ENCODE peak calls at places on chromosomes 16 and 17, in eight cellular contexts. J, H, Z, C, E, I, B and D are unnamed samples.

GRCh38 chr17:80510132-80510531 is 33.7 kb upstream of the NPTX1 start:
- DNase-seq in I (no peak), Z (no peak), B (no peak), C (no peak), J (no peak), H (no peak), E (no peak), D (no peak)

GRCh38 chr17:74775409-74776043 is 619 bp downstream of the NAT9 start:
- DNase-seq in Z (no peak), E (no peak), I (no peak), C (no peak), B (no peak), J (no peak), H (no peak), D (no peak)

GRCh38 chr17:73309727-73310555 is 1.9 kb downstream of the CDC42EP4 start:
- DNase-seq in E (peak), J (peak), C (no peak), Z (peak), I (peak), H (no peak), B (no peak), D (no peak)

GRCh38 chr17:28388106-28388505 is 16.6 kb downstream of the SARM1 start:
- DNase-seq in B (peak), C (no peak), I (no peak), E (no peak), H (no peak), J (no peak), Z (no peak), D (no peak)

GRCh38 chr16:47523342-47524006 is 62.3 kb downstream of the PHKB start:
- DNase-seq in C (peak), B (no peak), I (no peak), Z (no peak), E (no peak), J (no peak), H (no peak), D (no peak)

GRCh38 chr16:84497418-84497817 is 7.0 kb downstream of the MEAK7 start:
- DNase-seq in Z (peak), I (no peak), C (no peak), H (no peak), E (no peak), J (no peak), B (peak), D (no peak)

GRCh38 chr17:61406871-61407210 is 7.2 kb downstream of the TBX2 start:
- DNase-seq in I (no peak), H (no peak), B (no peak), C (no peak), J (no peak), Z (no peak), E (no peak), D (no peak)

GRCh38 chr16:13186813-13187212 is 285.4 kb downstream of the SHISA9 start:
- DNase-seq in C (peak), B (no peak), E (no peak), Z (no peak), J (no peak), I (peak), H (no peak), D (no peak)

GRCh38 chr17:68318103-68318991 is 27.1 kb downstream of the ARSG start:
- DNase-seq in Z (no peak), I (peak), C (peak), E (no peak), H (no peak), J (no peak), B (no peak), D (no peak)

GRCh38 chr17:81412490-81413093 is 17.3 kb downstream of the BAHCC1 start:
- DNase-seq in Z (no peak), J (peak), B (peak), I (no peak), E (no peak), C (no peak), H (peak), D (no peak)

GRCh38 chr16:86924537-86924936 is 346.2 kb downstream of the FOXL1 start:
- DNase-seq in C (peak), J (no peak), H (no peak), I (no peak), Z (no peak), E (no peak), B (no peak), D (no peak)

GRCh38 chr16:12191102-12191501 is 214.6 kb downstream of the SNX29 start:
- DNase-seq in E (no peak), C (no peak), I (no peak), Z (no peak), B (no peak), H (no peak), J (no peak), D (no peak)

GRCh38 chr17:72117748-72118587 is 2.9 kb upstream of the SOX9 start:
- DNase-seq in Z (no peak), C (no peak), H (no peak), B (no peak), E (peak), I (peak), J (no peak), D (no peak)

GRCh38 chr17:17152385-17152784 is 53.7 kb downstream of the PLD6 start:
- DNase-seq in C (no peak), H (no peak), E (peak), B (no peak), J (peak), Z (no peak), I (no peak), D (no peak)

GRCh38 chr16:17853958-17854357 is 383.2 kb upstream of the XYLT1 start:
- DNase-seq in J (no peak), B (no peak), I (no peak), Z (no peak), E (no peak), H (no peak), C (no peak), D (no peak)

GRCh38 chr16:84495506-84495905 is 9.0 kb downstream of the MEAK7 start:
- DNase-seq in B (no peak), H (no peak), J (no peak), I (no peak), Z (peak), E (no peak), C (no peak), D (no peak)

GRCh38 chr16:57735755-57736418 is at the start of gene KATNB1:
- DNase-seq in Z (no peak), H (no peak), C (no peak), I (no peak), J (no peak), B (no peak), E (no peak), D (no peak)

GRCh38 chr17:60435244-60436170 is 13.2 kb downstream of the CHCT1 start:
- DNase-seq in I (peak), H (peak), B (peak), Z (peak), C (peak), E (peak), J (peak), D (peak)

GRCh38 chr16:73418051-73418450 is 370.1 kb upstream of the ZFHX3 start:
- DNase-seq in I (no peak), H (no peak), J (no peak), Z (no peak), C (no peak), E (no peak), B (no peak), D (no peak)

GRCh38 chr17:50593321-50593720 is 32.8 kb downstream of the CACNA1G start:
- DNase-seq in C (no peak), H (no peak), B (no peak), J (peak), E (peak), Z (no peak), I (peak), D (peak)

GRCh38 chr16:31192856-31193642 is 9.5 kb downstream of the PYCARD start:
- DNase-seq in J (no peak), E (no peak), C (no peak), I (no peak), H (no peak), Z (no peak), B (no peak), D (no peak)
- TF ChIP-seq POLR2A in J (no peak), E (no peak), C (no peak), I (no peak), H (no peak), Z (no peak), B (no peak), D (no peak)

GRCh38 chr16:19084139-19084538 is 16.7 kb downstream of the COQ7 start:
- DNase-seq in H (no peak), Z (no peak), C (no peak), I (no peak), E (no peak), J (no peak), B (no peak), D (no peak)
- H3K4me3 ChIP-seq in H (no peak), Z (no peak), C (no peak), I (no peak), E (no peak), J (no peak), B (no peak), D (no peak)

DNA sequence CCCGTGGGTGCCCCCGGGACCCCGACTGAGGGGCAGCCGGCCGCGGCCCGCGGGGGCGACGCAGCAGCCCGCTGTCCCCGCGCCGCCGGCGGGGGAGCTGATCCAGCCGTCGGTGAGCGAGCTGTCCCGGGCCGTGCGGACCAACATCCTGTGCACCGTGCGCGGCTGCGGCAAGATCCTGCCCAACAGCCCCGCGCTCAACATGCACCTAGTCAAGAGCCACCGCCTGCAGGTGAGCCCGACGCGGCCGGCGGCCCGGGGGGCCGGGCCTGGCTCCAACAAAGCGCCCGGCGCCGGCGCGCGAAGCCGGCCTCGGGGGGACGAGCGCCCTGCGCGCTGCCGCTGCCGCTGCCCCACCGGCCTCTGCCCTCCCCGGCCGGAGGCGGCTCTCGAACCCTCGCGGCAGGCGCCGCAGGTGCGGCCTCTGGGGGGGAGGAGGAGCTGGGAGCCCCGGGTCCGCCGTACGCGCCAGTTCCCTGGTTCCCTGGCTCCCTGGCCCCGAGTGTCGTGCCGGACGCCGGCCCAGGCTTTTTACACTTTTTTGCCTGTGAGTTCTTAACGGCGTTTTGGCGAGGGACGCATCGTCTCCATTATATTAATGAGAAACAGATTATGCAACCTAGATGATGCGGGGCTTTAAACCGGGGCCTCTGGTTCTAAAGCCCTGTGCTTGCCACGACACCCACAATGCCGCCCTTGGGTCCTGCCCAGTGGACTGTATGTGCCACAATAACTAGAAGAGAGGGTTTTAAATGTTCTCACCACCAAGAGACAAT is 521 bp downstream of the ATMIN start:
- DNase-seq in Z (peak), B (no peak), J (peak), I (peak), C (peak), H (no peak), E (peak), D (peak)
- TF ChIP-seq POLR2A in Z (no peak), B (no peak), J (no peak), I (no peak), C (no peak), H (no peak), E (no peak), D (no peak)

DNA sequence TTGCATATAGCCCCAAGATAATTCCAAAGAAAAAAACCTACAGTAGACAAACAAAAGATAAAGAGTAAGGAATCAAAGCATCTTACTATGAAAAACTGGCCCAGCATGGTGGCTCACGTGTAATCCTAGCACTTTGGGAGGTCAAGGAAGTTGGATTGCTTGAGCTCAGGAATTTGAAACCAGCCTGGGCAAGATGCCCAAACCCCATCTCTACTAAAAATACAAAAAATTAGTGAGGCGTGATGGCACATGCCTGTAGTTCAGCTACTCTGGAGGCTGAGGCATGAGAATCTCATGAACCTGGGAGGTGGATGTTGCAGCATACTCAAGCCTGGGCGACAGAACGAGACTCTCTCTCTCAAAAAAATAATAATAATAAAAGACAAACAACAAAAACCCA is 764.7 kb upstream of the KIF2B start:
- DNase-seq in J (no peak), B (no peak), H (no peak), Z (no peak), I (no peak), C (no peak), E (peak), D (no peak)
- H3K4me3 ChIP-seq in J (no peak), B (no peak), H (no peak), Z (no peak), I (no peak), C (no peak), E (no peak), D (no peak)

GRCh38 chr16:70647461-70648359 is 1.4 kb downstream of the IL34 start:
- DNase-seq in E (no peak), C (no peak), B (no peak), Z (no peak), J (no peak), H (no peak), I (no peak), D (no peak)

GRCh38 chr16:70651524-70651923 is 5.2 kb downstream of the IL34 start:
- DNase-seq in J (no peak), B (no peak), I (no peak), E (no peak), H (no peak), Z (peak), C (no peak), D (no peak)

GRCh38 chr16:70650216-70650615 is 3.9 kb downstream of the IL34 start:
- DNase-seq in I (no peak), J (no peak), H (no peak), E (no peak), B (no peak), C (no peak), Z (peak), D (no peak)

GRCh38 chr16:70648606-70649005 is 2.2 kb downstream of the IL34 start:
- DNase-seq in E (no peak), J (no peak), B (no peak), Z (no peak), C (no peak), H (no peak), I (no peak), D (no peak)

GRCh38 chr16:70649300-70649699 is 2.9 kb downstream of the IL34 start:
- DNase-seq in J (no peak), H (no peak), I (no peak), B (no peak), Z (peak), C (no peak), E (no peak), D (no peak)
- TF ChIP-seq POLR2A in J (no peak), H (no peak), I (no peak), B (no peak), Z (no peak), C (no peak), E (no peak), D (no peak)

DNA sequence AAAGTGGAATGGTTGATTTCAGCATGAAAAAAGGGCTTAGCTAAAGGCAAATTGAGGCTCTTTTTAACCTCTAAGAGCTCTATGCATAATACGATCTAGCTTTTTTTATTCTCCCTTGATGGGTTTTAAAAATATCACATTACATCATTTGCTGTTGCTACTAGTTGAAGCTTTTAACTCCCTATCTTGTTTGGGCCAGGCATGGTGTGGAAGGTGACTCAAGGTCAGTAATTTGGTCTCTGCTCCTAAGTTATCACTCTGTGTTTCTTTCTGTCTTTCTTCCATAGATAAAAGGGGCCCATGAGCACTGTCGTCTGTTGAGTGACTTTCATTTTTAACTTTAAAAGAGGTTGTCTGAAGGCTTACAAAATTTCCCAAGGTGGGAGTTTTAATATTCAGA is 58.1 kb upstream of the GOT2 start:
- DNase-seq in C (no peak), H (no peak), E (no peak), I (no peak), B (no peak), Z (no peak), J (no peak), D (no peak)
- H3K4me3 ChIP-seq in C (no peak), H (no peak), E (no peak), I (no peak), B (no peak), Z (no peak), J (no peak), D (no peak)

GRCh38 chr16:2092866-2093265 is 42.8 kb downstream of the PKD1 start:
- DNase-seq in E (no peak), C (no peak), H (no peak), B (no peak), I (no peak), J (no peak), Z (no peak), D (no peak)

GRCh38 chr16:2089676-2090480 is 42.1 kb downstream of the TSC2 start:
- DNase-seq in C (no peak), J (no peak), H (no peak), I (no peak), Z (peak), B (peak), E (no peak), D (no peak)

GRCh38 chr16:2090481-2090797 is 42.7 kb downstream of the TSC2 start:
- DNase-seq in J (peak), H (no peak), E (peak), C (no peak), I (peak), Z (peak), B (no peak), D (no peak)

GRCh38 chr16:2091722-2092620 is 43.7 kb downstream of the PKD1 start:
- DNase-seq in J (no peak), C (no peak), H (no peak), I (peak), Z (no peak), B (no peak), E (no peak), D (no peak)

GRCh38 chr16:2090819-2091721 is 43.3 kb downstream of the TSC2 start:
- DNase-seq in H (no peak), C (peak), E (peak), J (peak), I (peak), Z (peak), B (peak), D (peak)
- TF ChIP-seq POLR2A in H (peak), C (no peak), E (no peak), J (no peak), I (no peak), Z (no peak), B (no peak), D (peak)

GRCh38 chr16:49875812-49876715 is 20.2 kb upstream of the ZNF423 start:
- DNase-seq in I (peak), Z (no peak), B (peak), H (no peak), C (no peak), E (peak), J (no peak), D (no peak)
- H3K4me3 ChIP-seq in I (no peak), Z (no peak), B (peak), H (peak), C (peak), E (no peak), J (peak), D (no peak)